ENCODE peak calls at places on chromosomes 1 and 21, in nine cellular contexts. One of them, this sample, is unnamed.

GRCh38 chr1:24364975-24365678 is 46.0 kb downstream of the GRHL3 start:
- DNase-seq in HCT116: peak; percentile 98
- DNase-seq in cardiac muscle cell: no peak
- DNase-seq in endodermal cell: no peak
- DNase-seq in sigmoid colon: peak; percentile 69
- DNase-seq in fibroblast of lung: peak; percentile 93
- DNase-seq in pancreas: no peak
- DNase-seq in heart left ventricle: no peak
- DNase-seq in DND-41: no peak
- DNase-seq in this sample: peak; percentile 50

GRCh38 chr21:41612674-41613250 is 104.8 kb upstream of the TMPRSS2 start:
- DNase-seq in HCT116: no peak
- DNase-seq in cardiac muscle cell: peak; percentile 65
- DNase-seq in endodermal cell: peak; percentile 92
- DNase-seq in sigmoid colon: peak; percentile 91
- DNase-seq in fibroblast of lung: peak; percentile 96
- DNase-seq in pancreas: peak; percentile 79
- DNase-seq in heart left ventricle: peak; percentile 77
- DNase-seq in DND-41: peak; percentile 68
- DNase-seq in this sample: no peak

GRCh38 chr1:240719953-240720700 is 108.2 kb upstream of the GREM2 start:
- DNase-seq in HCT116: no peak
- DNase-seq in cardiac muscle cell: no peak
- DNase-seq in endodermal cell: no peak
- DNase-seq in sigmoid colon: no peak
- DNase-seq in fibroblast of lung: no peak
- DNase-seq in pancreas: no peak
- DNase-seq in heart left ventricle: no peak
- DNase-seq in DND-41: no peak
- DNase-seq in this sample: no peak

GRCh38 chr1:169325117-169325516 is 42.5 kb downstream of the NME7 start:
- DNase-seq in HCT116: no peak
- DNase-seq in cardiac muscle cell: peak; percentile 1
- DNase-seq in endodermal cell: peak; percentile 80
- DNase-seq in sigmoid colon: no peak
- DNase-seq in fibroblast of lung: no peak
- DNase-seq in pancreas: no peak
- DNase-seq in heart left ventricle: no peak
- DNase-seq in DND-41: no peak
- DNase-seq in this sample: no peak

GRCh38 chr1:86416343-86416742 is 7.6 kb upstream of the CLCA2 start:
- DNase-seq in HCT116: no peak
- DNase-seq in cardiac muscle cell: no peak
- DNase-seq in endodermal cell: no peak
- DNase-seq in sigmoid colon: no peak
- DNase-seq in fibroblast of lung: no peak
- DNase-seq in pancreas: no peak
- DNase-seq in heart left ventricle: no peak
- DNase-seq in DND-41: no peak
- DNase-seq in this sample: no peak

GRCh38 chr1:34532113-34532512 is 222.7 kb upstream of the GJB5 start:
- DNase-seq in HCT116: no peak
- DNase-seq in cardiac muscle cell: no peak
- DNase-seq in endodermal cell: no peak
- DNase-seq in sigmoid colon: no peak
- DNase-seq in fibroblast of lung: no peak
- DNase-seq in pancreas: no peak
- DNase-seq in heart left ventricle: no peak
- DNase-seq in DND-41: no peak
- DNase-seq in this sample: peak; percentile 13

GRCh38 chr1:109516872-109517271 is 7.3 kb upstream of the AMIGO1 start:
- DNase-seq in HCT116: no peak
- DNase-seq in cardiac muscle cell: no peak
- DNase-seq in endodermal cell: no peak
- DNase-seq in sigmoid colon: no peak
- DNase-seq in fibroblast of lung: no peak
- DNase-seq in pancreas: no peak
- DNase-seq in heart left ventricle: no peak
- DNase-seq in DND-41: no peak
- DNase-seq in this sample: no peak

GRCh38 chr1:228453614-228454013 is 33.6 kb upstream of the RNF187 start:
- DNase-seq in HCT116: no peak
- DNase-seq in cardiac muscle cell: no peak
- DNase-seq in endodermal cell: no peak
- DNase-seq in sigmoid colon: peak; percentile 36
- DNase-seq in fibroblast of lung: no peak
- DNase-seq in pancreas: no peak
- DNase-seq in heart left ventricle: no peak
- DNase-seq in DND-41: no peak
- DNase-seq in this sample: no peak

GRCh38 chr1:34199927-34200326 is 23.2 kb downstream of the C1orf94 start:
- DNase-seq in HCT116: peak; percentile 27
- DNase-seq in cardiac muscle cell: no peak
- DNase-seq in endodermal cell: no peak
- DNase-seq in sigmoid colon: no peak
- DNase-seq in fibroblast of lung: no peak
- DNase-seq in pancreas: no peak
- DNase-seq in heart left ventricle: no peak
- DNase-seq in DND-41: no peak
- DNase-seq in this sample: no peak

GRCh38 chr1:228089520-228090380 is 7.2 kb downstream of the ARF1 start:
- DNase-seq in HCT116: no peak
- DNase-seq in cardiac muscle cell: no peak
- DNase-seq in endodermal cell: peak; percentile 36
- DNase-seq in sigmoid colon: peak; percentile 55
- DNase-seq in fibroblast of lung: no peak
- DNase-seq in pancreas: peak; percentile 66
- DNase-seq in heart left ventricle: no peak
- DNase-seq in DND-41: no peak
- DNase-seq in this sample: no peak

GRCh38 chr1:18633428-18634155 is 2.9 kb downstream of the PAX7 start:
- DNase-seq in HCT116: no peak
- DNase-seq in cardiac muscle cell: no peak
- DNase-seq in endodermal cell: peak; percentile 64
- DNase-seq in sigmoid colon: no peak
- DNase-seq in fibroblast of lung: no peak
- DNase-seq in pancreas: no peak
- DNase-seq in heart left ventricle: no peak
- DNase-seq in DND-41: no peak
- DNase-seq in this sample: no peak

GRCh38 chr1:114668784-114669561 is 876 bp downstream of the DENND2C start:
- DNase-seq in HCT116: no peak
- DNase-seq in cardiac muscle cell: no peak
- DNase-seq in endodermal cell: peak; percentile 50
- DNase-seq in sigmoid colon: no peak
- DNase-seq in fibroblast of lung: peak; percentile 15
- DNase-seq in pancreas: no peak
- DNase-seq in heart left ventricle: peak; percentile 21
- DNase-seq in DND-41: no peak
- DNase-seq in this sample: no peak

GRCh38 chr1:114671011-114671938 is 1.4 kb upstream of the DENND2C start:
- DNase-seq in HCT116: no peak
- DNase-seq in cardiac muscle cell: no peak
- DNase-seq in endodermal cell: no peak
- DNase-seq in sigmoid colon: no peak
- DNase-seq in fibroblast of lung: peak; percentile 42
- DNase-seq in pancreas: no peak
- DNase-seq in heart left ventricle: no peak
- DNase-seq in DND-41: no peak
- DNase-seq in this sample: no peak

GRCh38 chr1:114669562-114670082 is at the start of gene DENND2C:
- DNase-seq in HCT116: no peak
- DNase-seq in cardiac muscle cell: peak; percentile 68
- DNase-seq in endodermal cell: no peak
- DNase-seq in sigmoid colon: no peak
- DNase-seq in fibroblast of lung: no peak
- DNase-seq in pancreas: no peak
- DNase-seq in heart left ventricle: no peak
- DNase-seq in DND-41: no peak
- DNase-seq in this sample: no peak

GRCh38 chr1:114671939-114672275 is 2.1 kb upstream of the DENND2C start:
- DNase-seq in HCT116: no peak
- DNase-seq in cardiac muscle cell: no peak
- DNase-seq in endodermal cell: no peak
- DNase-seq in sigmoid colon: no peak
- DNase-seq in fibroblast of lung: no peak
- DNase-seq in pancreas: no peak
- DNase-seq in heart left ventricle: no peak
- DNase-seq in DND-41: no peak
- DNase-seq in this sample: no peak

DNA sequence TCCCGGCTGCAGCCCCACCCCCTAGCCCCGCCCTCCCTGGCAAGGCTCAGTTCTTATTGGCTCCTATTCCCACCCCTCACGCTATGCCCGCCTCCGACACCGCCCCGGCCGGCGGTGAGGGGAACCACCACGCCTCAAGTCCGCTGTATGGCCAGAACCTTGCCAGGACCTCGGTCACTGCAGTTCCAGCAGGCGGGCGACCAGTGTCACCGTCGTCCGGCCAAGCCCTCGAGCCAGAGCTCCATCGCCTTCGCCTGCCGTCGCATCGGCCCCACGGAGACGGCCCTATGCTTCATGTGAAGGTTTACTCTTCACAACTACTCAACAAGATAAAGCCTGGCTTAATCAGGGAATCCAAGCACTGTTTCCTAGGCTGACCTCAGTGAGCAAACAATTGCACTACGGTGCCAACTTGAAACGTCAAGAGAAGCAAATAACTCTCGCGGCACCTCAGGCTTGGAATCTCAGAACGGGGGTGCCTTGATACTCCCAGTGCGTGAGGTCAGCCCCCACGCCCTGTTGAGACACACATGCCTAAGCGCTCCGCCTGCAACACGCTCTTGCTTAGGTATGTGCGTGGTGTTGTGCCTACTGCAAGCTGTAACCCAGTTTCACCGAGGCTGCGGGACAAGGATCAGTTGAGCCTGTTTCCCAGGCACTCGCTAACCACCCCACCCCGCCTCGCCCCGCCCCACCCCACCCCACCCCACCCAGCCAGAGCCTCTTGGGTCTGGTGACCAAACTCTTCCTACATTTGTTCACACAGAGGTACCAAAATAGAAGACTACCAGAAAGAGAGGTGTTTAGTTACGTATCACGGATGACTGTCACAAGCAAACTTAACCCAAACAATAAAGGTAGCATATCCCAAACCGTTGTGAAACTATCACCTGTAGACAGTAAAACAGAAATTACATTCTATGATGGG is 498 bp upstream of the DENND2C start:
- DNase-seq in HCT116: peak; percentile 88
- DNase-seq in cardiac muscle cell: peak; percentile 93
- DNase-seq in endodermal cell: peak; percentile 99
- DNase-seq in sigmoid colon: peak; percentile 95
- DNase-seq in fibroblast of lung: peak; percentile 83
- DNase-seq in pancreas: peak; percentile 96
- DNase-seq in heart left ventricle: peak; percentile 96
- DNase-seq in DND-41: no peak
- DNase-seq in this sample: peak; percentile 87
- TF ChIP-seq CTCF in HCT116: no peak
- TF ChIP-seq CTCF in cardiac muscle cell: no peak
- TF ChIP-seq CTCF in endodermal cell: peak; percentile 31
- TF ChIP-seq CTCF in sigmoid colon: no peak
- TF ChIP-seq CTCF in fibroblast of lung: no peak
- TF ChIP-seq CTCF in pancreas: no peak
- TF ChIP-seq CTCF in heart left ventricle: peak; percentile 35
- TF ChIP-seq CTCF in DND-41: no peak
- TF ChIP-seq CTCF in this sample: no peak

DNA sequence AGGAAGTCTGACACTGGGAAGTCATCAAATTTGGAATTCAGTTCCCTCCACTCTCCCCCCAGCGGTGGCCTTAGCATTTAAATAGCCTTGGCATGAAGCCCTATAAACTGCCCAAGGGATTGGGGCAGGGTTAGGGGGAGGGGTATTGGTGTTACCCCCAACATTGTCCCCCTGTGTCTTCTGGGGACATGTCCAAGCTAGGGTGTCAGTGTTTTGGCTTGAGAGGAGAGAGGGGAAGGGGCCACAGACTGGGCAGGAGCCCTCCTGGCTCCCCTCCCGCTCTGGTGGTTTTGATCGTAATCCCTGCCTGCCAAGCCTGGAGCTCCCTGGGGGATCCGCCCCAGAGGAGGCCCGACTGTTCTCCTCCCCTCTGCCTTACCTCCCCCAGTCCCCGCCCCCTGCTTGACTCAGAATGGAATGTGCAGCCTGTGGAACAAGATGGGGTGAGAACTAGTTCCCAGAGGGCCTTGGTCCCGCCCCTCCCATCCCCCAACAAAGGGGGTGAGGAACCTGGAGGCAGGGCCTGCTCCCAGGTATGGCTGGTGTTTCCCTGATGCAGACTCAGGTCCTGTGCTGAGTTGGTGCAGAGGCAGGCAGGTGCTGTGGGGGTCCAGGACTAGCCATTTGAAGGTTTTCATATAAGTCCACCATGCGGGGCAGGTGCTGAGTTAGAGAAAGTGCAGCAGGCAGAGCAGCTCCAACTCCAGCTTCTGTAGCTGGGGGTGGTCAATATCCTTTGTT is 7.4 kb downstream of the SOX13 start:
- DNase-seq in HCT116: peak; percentile 90
- DNase-seq in cardiac muscle cell: peak; percentile 87
- DNase-seq in endodermal cell: peak; percentile 99
- DNase-seq in sigmoid colon: peak; percentile 92
- DNase-seq in fibroblast of lung: peak; percentile 83
- DNase-seq in pancreas: peak; percentile 93
- DNase-seq in heart left ventricle: peak; percentile 75
- DNase-seq in DND-41: no peak
- DNase-seq in this sample: no peak
- H3K4me3 ChIP-seq in HCT116: peak overlapping the region; percentile 52
- H3K4me3 ChIP-seq in cardiac muscle cell: no peak overlapping the region
- H3K4me3 ChIP-seq in endodermal cell: peak overlapping the region; percentile 25
- H3K4me3 ChIP-seq in sigmoid colon: peak overlapping the region; percentile 20
- H3K4me3 ChIP-seq in fibroblast of lung: no peak overlapping the region
- H3K4me3 ChIP-seq in pancreas: no peak overlapping the region
- H3K4me3 ChIP-seq in heart left ventricle: no peak overlapping the region
- H3K4me3 ChIP-seq in DND-41: no peak overlapping the region
- H3K4me3 ChIP-seq in this sample: no peak overlapping the region

GRCh38 chr1:193971595-193971994 is 785.2 kb upstream of the B3GALT2 start:
- DNase-seq in HCT116: no peak
- DNase-seq in cardiac muscle cell: no peak
- DNase-seq in endodermal cell: no peak
- DNase-seq in sigmoid colon: no peak
- DNase-seq in fibroblast of lung: no peak
- DNase-seq in pancreas: no peak
- DNase-seq in heart left ventricle: no peak
- DNase-seq in DND-41: no peak
- DNase-seq in this sample: no peak
- H3K36me3 ChIP-seq in HCT116: no peaks in the 10 kb centered on the region
- H3K36me3 ChIP-seq in cardiac muscle cell: no peaks in the 10 kb centered on the region
- H3K36me3 ChIP-seq in endodermal cell: no peaks in the 10 kb centered on the region
- H3K36me3 ChIP-seq in sigmoid colon: no peaks in the 10 kb centered on the region
- H3K36me3 ChIP-seq in fibroblast of lung: no peaks in the 10 kb centered on the region
- H3K36me3 ChIP-seq in pancreas: no peaks in the 10 kb centered on the region
- H3K36me3 ChIP-seq in heart left ventricle: no peaks in the 10 kb centered on the region
- H3K36me3 ChIP-seq in DND-41: no peaks in the 10 kb centered on the region
- H3K36me3 ChIP-seq in this sample: no peaks in the 10 kb centered on the region

DNA sequence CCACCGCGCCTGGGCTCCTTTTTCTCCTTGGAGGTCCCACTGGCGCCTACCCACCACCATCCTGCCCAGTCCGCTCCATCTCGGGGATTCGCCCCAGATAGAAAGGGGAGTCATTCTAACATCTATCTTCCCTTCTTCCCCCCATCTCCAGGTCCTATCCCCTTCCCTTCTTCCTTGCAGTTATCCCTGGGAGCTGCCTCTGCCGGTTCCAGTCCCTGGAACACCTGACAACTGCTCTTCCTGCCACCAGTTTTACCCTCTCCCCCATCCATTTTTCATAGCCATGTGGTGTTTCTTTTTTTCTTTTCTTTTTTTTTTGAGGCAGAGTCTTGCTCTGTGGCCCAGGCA is 12.0 kb upstream of the COL16A1 start:
- DNase-seq in HCT116: no peak
- DNase-seq in cardiac muscle cell: no peak
- DNase-seq in endodermal cell: no peak
- DNase-seq in sigmoid colon: no peak
- DNase-seq in fibroblast of lung: no peak
- DNase-seq in pancreas: no peak
- DNase-seq in heart left ventricle: no peak
- DNase-seq in DND-41: no peak
- DNase-seq in this sample: no peak
- TF ChIP-seq CTCF in HCT116: no peak
- TF ChIP-seq CTCF in cardiac muscle cell: no peak
- TF ChIP-seq CTCF in endodermal cell: no peak
- TF ChIP-seq CTCF in sigmoid colon: no peak
- TF ChIP-seq CTCF in fibroblast of lung: no peak
- TF ChIP-seq CTCF in pancreas: no peak
- TF ChIP-seq CTCF in heart left ventricle: peak; percentile 17
- TF ChIP-seq CTCF in DND-41: no peak
- TF ChIP-seq CTCF in this sample: no peak